ENCODE peak calls at places on chromosomes 4 and X, in five cellular contexts. W is GM12878, L is H1, O is HepG2, Z is K562. Y is an unnamed sample.

GRCh38 chr4:83387922-83388676 is 53.5 kb upstream of the HPSE start:
- DNase-seq in L (no peak), O (no peak), Z (no peak), W (no peak), Y (no peak)

GRCh38 chr4:117660668-117661067 is 373.6 kb upstream of the NDST3 start:
- DNase-seq in O (no peak), W (no peak), Z (no peak), L (no peak), Y (no peak)

GRCh38 chr4:16334641-16335040 is 108.4 kb upstream of the TAPT1 start:
- DNase-seq in W (no peak), L (no peak), O (no peak), Z (no peak), Y (no peak)

GRCh38 chrX:67604979-67605703 is 61.3 kb downstream of the AR start:
- DNase-seq in O (no peak), W (no peak), L (no peak), Z (no peak), Y (peak)

GRCh38 chr4:119498520-119498919 is 130.1 kb downstream of the PDE5A start:
- DNase-seq in O (peak), W (no peak), Z (no peak), L (no peak), Y (no peak)

GRCh38 chr4:185713272-185713671 is 98.7 kb downstream of the SORBS2 start:
- DNase-seq in L (no peak), Z (no peak), W (no peak), O (peak), Y (no peak)

GRCh38 chrX:131779313-131779712 is 235.4 kb downstream of the OR13H1 start:
- DNase-seq in Z (no peak), W (no peak), L (no peak), O (no peak), Y (no peak)

GRCh38 chrX:104428231-104428630 is 137.8 kb upstream of the IL1RAPL2 start:
- DNase-seq in W (no peak), Z (no peak), L (no peak), O (no peak), Y (no peak)

GRCh38 chr4:79852305-79852730 is 220.7 kb downstream of the ANTXR2 start:
- DNase-seq in O (peak), W (no peak), Z (no peak), L (no peak), Y (peak)

GRCh38 chr4:163110442-163110841 is 56.2 kb downstream of the NAF1 start:
- DNase-seq in L (no peak), W (no peak), Z (no peak), O (no peak), Y (no peak)

GRCh38 chr4:163108614-163109013 is 58.1 kb downstream of the NAF1 start:
- DNase-seq in W (no peak), O (no peak), L (no peak), Z (no peak), Y (no peak)

GRCh38 chr4:163113921-163114703 is 52.6 kb downstream of the NAF1 start:
- DNase-seq in L (no peak), Z (no peak), W (no peak), O (no peak), Y (no peak)

GRCh38 chr4:163109967-163110366 is 56.7 kb downstream of the NAF1 start:
- DNase-seq in L (no peak), W (no peak), Z (no peak), O (no peak), Y (no peak)

DNA sequence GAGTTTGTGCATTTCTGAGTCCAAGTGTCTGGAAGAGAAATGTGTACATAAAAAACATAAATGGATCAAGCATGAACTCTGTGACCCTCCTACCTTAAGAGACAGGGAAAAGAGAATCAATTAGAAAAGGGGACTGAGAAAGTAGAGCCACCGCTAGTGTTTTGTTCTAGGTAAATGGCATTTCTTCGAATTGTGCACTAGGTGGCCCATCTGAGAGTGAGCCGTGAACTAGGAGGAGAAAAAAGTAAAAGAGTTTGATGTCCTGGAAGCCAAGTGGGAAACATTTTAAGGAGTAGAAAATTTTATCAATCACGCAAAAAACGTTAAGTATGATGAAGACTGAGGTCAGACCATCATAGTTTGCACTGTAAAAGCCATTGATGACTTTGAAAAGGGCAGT is 55.1 kb downstream of the NAF1 start:
- DNase-seq in O (no peak), W (no peak), L (no peak), Z (no peak), Y (no peak)
- H3K4me3 ChIP-seq in O (no peak), W (no peak), L (no peak), Z (no peak), Y (no peak)

DNA sequence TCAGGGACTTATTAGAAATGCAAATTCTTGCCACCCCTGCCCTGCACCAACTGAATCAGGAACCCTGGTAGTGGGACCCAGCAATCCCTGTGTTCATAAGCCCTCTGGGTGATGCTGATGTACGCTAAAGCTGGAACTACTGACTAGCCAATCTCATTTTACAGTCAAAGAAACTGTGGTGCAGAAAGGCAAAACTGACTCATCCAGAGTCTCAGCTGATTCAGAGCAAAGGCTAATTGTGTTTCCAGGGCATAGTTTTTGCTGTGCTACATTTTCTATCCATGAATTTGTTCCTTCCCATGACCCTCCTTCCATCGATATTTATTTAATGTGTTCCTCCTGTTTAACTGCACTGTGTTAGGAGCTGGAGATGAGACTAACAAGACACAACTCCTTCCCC is 207.5 kb downstream of the REPS2 start:
- DNase-seq in W (no peak), L (no peak), Z (no peak), O (no peak), Y (no peak)
- TF ChIP-seq KDM1A in W (no peak), L (no peak), Z (no peak), O (no peak), Y (no peak)

DNA sequence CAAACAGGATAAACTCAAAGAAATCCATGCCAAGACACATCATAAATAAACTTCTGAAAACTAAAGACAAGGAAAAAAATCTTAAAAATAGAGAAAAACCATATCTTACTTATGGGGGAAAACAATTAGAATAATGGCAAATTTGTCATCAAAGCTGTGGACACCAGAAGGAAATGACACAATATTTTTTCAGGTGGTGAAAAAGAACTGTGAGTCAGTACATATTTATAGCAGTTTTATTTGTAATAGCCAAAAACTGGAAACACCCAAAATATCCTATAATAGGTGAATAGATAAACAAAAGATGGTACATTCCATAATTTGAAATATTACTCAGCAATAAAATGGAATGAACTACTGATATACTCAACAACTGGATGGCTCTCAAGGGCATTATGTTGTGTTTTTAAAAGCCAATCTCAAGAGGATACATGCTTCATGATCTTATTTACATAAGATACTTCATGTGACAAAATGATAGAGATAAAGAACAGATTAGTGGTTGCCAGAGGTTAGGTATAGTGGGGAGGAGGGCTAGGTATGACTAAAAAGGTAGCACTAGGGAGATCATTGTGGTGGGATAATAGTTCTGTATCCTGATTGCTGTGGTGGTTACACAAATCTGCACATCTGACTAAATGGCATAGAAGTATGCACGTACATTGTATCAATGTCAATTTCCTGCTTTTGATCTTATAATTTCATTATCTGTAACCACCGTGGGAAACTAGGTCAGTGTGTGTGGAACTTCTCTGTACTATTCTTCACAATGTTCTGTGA is 191.9 kb downstream of the PPP1R2C start:
- DNase-seq in W (no peak), O (no peak), L (no peak), Z (no peak), Y (no peak)
- TF ChIP-seq RAD21 in W (no peak), O (no peak), L (no peak), Z (no peak), Y (no peak)

GRCh38 chrX:47235691-47236103 is 2.9 kb downstream of the USP11 start:
- DNase-seq in O (peak), L (no peak), W (no peak), Z (no peak), Y (no peak)
- H3K4me3 ChIP-seq in O (no peak), L (no peak), W (no peak), Z (no peak), Y (no peak)

GRCh38 chrX:38220024-38220935 is at the start of gene SRPX:
- DNase-seq in L (no peak), W (no peak), Z (peak), O (no peak), Y (peak)

GRCh38 chrX:38224160-38224559 is 3.5 kb upstream of the SRPX start:
- DNase-seq in Z (no peak), L (no peak), W (no peak), O (no peak), Y (no peak)

GRCh38 chrX:38221391-38221929 is 789 bp upstream of the SRPX start:
- DNase-seq in O (no peak), Z (no peak), L (no peak), W (no peak), Y (no peak)

GRCh38 chrX:38225093-38225492 is 4.4 kb upstream of the SRPX start:
- DNase-seq in L (no peak), Z (no peak), W (no peak), O (no peak), Y (peak)

DNA sequence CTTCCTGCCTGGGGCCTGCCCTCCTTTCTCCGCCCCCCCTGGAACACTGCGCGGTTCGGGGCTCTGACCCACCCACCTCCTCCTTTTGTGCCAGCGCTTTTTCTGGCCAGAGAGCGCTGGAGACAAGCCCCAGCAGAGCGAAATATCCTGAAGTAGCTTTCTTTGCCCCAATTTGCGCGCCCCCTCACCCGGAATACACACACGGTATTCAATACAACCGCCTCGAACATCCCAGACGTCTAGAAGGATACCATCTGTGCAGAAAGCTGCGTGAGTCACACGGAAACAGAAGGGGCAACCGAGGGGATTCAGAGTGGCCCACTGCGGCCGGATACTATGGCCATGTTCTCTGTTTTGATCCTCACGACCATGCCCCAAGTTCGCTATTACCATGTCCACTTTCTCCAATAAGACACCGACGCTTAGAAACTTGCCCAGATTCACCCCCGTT is 290 bp upstream of the SRPX start:
- DNase-seq in O (no peak), Z (no peak), W (no peak), L (no peak), Y (no peak)
- TF ChIP-seq KDM1A in O (no peak), Z (no peak), W (no peak), L (no peak), Y (no peak)